ENCODE peak calls at places on chromosomes 3 and 15, in six cellular contexts. D is B cell, Y is GM12865, B is pancreas, A is cardiac fibroblast, J is heart right ventricle. Q is an unnamed sample.

GRCh38 chr15:60557157-60557556 is 78.2 kb upstream of the ICE2 start:
- DNase-seq in J (no peak), A (no peak), Y (peak), B (no peak), D (no peak), Q (peak)

GRCh38 chr15:64653757-64654156 is 121.6 kb downstream of the RBPMS2 start:
- DNase-seq in A (peak), J (no peak), Y (no peak), D (no peak), B (no peak), Q (no peak)

GRCh38 chr15:60385620-60386552 is 11.9 kb downstream of the ANXA2 start:
- DNase-seq in D (no peak), B (no peak), J (no peak), Y (no peak), A (peak), Q (no peak)

GRCh38 chr3:129166579-129167332 is 5.9 kb upstream of the ISY1 start:
- DNase-seq in A (no peak), J (no peak), Y (no peak), D (no peak), B (no peak), Q (no peak)

GRCh38 chr15:99409097-99409473 is 156.7 kb upstream of the MEF2A start:
- DNase-seq in J (peak), D (peak), B (no peak), Y (peak), A (peak), Q (peak)

GRCh38 chr3:61448378-61448777 is 113.0 kb upstream of the PTPRG start:
- DNase-seq in D (no peak), B (no peak), Y (no peak), J (peak), A (peak), Q (no peak)

GRCh38 chr15:51227967-51228783 is 110.2 kb downstream of the CYP19A1 start:
- DNase-seq in J (peak), A (peak), B (no peak), Y (peak), D (no peak), Q (peak)

GRCh38 chr3:66472313-66473134 is 28.3 kb downstream of the LRIG1 start:
- DNase-seq in A (peak), J (no peak), Y (peak), D (peak), B (no peak), Q (peak)

GRCh38 chr3:181722156-181722555 is 10.4 kb downstream of the SOX2 start:
- DNase-seq in B (no peak), A (no peak), Y (no peak), J (no peak), D (no peak), Q (no peak)

GRCh38 chr15:39127151-39127815 is 453.6 kb upstream of the THBS1 start:
- DNase-seq in D (no peak), J (no peak), A (peak), B (no peak), Y (no peak), Q (no peak)

GRCh38 chr15:88902491-88902835 is 7.1 kb upstream of the HAPLN3 start:
- DNase-seq in D (peak), J (no peak), B (no peak), Y (no peak), A (no peak), Q (no peak)

GRCh38 chr3:190626951-190627620 is 113.2 kb downstream of the IL1RAP start:
- DNase-seq in D (no peak), Y (no peak), A (no peak), B (no peak), J (no peak), Q (no peak)

GRCh38 chr15:32994810-32995424 is 199.6 kb downstream of the FMN1 start:
- DNase-seq in A (peak), J (no peak), D (peak), Y (peak), B (no peak), Q (no peak)

GRCh38 chr3:196514350-196514716 is 813 bp downstream of the SMCO1 start:
- DNase-seq in Y (no peak), D (no peak), J (no peak), A (no peak), B (no peak), Q (no peak)

GRCh38 chr3:15892828-15893227 is 95.0 kb upstream of the ANKRD28 start:
- DNase-seq in A (peak), J (no peak), Y (no peak), B (no peak), D (no peak), Q (no peak)

GRCh38 chr15:52143862-52144261 is 31.3 kb upstream of the BCL2L10 start:
- DNase-seq in D (no peak), Y (no peak), J (no peak), B (no peak), A (peak), Q (no peak)

GRCh38 chr3:134864644-134865043 is 69.6 kb downstream of the EPHB1 start:
- DNase-seq in J (peak), B (no peak), A (no peak), D (no peak), Y (no peak), Q (no peak)

GRCh38 chr3:89059201-89059600 is 48.2 kb upstream of the EPHA3 start:
- DNase-seq in J (no peak), B (no peak), A (peak), D (no peak), Y (no peak), Q (no peak)

GRCh38 chr3:21643752-21644151 is 107.3 kb downstream of the ZNF385D start:
- DNase-seq in B (no peak), D (no peak), A (no peak), Y (no peak), J (no peak), Q (no peak)

GRCh38 chr15:25406846-25407245 is 32.0 kb downstream of the UBE3A start:
- DNase-seq in J (no peak), Y (no peak), B (no peak), D (no peak), A (no peak), Q (no peak)

GRCh38 chr3:126550488-126551051 is 8.2 kb downstream of the C3orf22 start:
- DNase-seq in Y (no peak), B (no peak), D (no peak), A (no peak), J (no peak), Q (no peak)

GRCh38 chr15:83046558-83047127 is 20.4 kb downstream of the BTBD1 start:
- DNase-seq in Y (no peak), B (no peak), J (no peak), D (no peak), A (peak), Q (no peak)

GRCh38 chr3:158159714-158160113 is 49.8 kb downstream of the RSRC1 start:
- DNase-seq in D (no peak), A (no peak), B (no peak), J (no peak), Y (no peak), Q (no peak)

GRCh38 chr15:83698294-83698693 is 44.4 kb downstream of the ADAMTSL3 start:
- DNase-seq in B (peak), Y (no peak), D (no peak), A (peak), J (peak), Q (no peak)

GRCh38 chr15:38425269-38425668 is 28.7 kb upstream of the FAM98B start:
- DNase-seq in J (no peak), B (no peak), A (no peak), Y (no peak), D (no peak), Q (no peak)

DNA sequence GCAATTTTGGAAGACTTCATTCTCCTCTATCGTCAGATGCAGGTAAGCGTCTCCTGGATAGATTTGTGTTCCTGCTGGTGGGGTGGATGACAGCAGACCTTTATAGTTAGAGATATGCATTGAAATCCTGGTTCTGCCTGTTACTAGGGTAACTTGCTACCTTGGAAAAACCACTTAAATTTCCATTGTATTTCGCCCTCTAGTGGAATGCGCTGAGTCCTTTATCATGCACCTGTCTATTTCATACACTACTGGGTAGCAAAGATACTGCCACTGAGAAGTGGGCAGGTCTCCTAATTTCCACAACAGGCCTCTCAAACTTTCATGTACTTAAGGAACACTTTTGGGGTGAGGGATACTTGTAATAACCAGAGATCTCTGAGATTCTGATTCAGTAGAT is 209.5 kb upstream of the SUCLG2 start:
- DNase-seq in B (no peak), A (peak), Y (peak), J (no peak), D (no peak), Q (no peak)
- TF ChIP-seq CTCF in B (no peak), A (peak), Y (no peak), J (no peak), D (no peak), Q (peak)

GRCh38 chr3:55817177-55817576 is 330.1 kb upstream of the WNT5A start:
- DNase-seq in D (no peak), Y (no peak), A (no peak), B (no peak), J (no peak), Q (no peak)
- TF ChIP-seq CTCF in D (no peak), Y (no peak), A (no peak), B (no peak), J (no peak), Q (no peak)

DNA sequence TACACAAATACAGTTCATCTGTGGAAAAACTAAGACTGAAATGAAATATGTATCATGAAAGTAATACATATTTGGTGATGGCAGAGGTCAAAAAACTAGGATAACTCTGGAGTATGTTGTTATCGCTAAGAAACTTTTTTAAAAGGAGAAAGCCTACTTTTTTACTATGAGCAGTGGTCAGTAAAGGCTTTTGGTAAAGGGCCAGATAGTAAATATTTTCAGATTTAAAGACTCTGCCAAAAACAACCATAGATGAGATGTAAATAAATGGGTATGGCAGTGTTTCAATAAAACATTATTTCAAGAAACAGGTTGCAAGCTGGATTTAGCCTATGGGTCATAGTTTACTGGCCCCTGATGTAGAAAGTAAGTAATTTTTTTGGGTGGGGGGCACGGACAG is 93.8 kb upstream of the TGFBR2 start:
- DNase-seq in D (no peak), Y (no peak), J (no peak), A (peak), B (no peak), Q (no peak)
- TF ChIP-seq CTCF in D (no peak), Y (no peak), J (no peak), A (no peak), B (no peak), Q (no peak)

DNA sequence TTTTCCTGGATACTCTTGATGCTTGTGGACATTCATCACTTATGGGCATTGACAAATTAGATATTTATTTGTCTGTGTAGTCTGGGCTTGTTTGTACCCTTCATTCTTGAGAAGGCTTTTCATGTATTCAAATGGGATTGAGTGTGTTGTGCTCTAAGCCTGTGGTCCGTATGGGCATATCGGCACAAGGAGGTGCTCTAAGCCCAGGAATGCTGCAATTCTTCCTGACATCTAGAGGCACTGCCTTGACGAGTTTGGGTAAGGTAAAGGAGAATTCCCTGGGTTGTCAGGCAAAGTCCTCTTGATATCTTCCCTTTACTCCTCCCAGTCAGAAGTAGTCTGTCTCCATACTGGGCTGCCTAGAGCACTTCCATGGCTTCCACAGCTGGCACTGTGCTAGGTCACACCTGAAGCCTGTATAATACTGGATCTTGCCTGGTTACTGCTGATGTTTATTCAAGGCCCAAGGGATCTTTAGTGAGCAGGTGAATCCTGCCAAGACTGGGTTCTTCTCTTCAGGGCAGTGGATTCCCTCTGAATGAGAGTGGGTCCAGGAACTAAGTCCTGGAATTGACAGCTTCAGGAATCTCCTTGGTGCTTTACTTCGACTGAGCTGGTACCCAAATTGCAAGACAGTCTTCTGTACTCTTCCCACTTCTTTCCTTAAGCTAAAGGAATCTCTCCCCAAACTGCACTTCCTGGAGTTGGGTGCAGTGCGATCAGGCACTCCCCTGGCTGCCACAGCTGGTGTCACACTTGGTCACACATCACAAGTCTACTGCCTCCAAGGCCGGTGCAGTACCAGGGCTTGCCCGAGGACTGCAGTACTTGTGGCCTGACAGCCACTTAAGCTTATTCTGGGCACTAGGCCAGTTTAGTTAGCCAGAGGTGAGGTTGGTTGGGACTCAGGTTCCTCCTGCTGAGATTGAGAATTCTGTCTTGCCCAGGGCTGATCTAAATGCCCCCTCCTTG is 46.0 kb downstream of the GALK2 start:
- DNase-seq in D (peak), J (peak), B (peak), Y (peak), A (no peak), Q (peak)
- TF ChIP-seq CTCF in D (no peak), J (peak), B (no peak), Y (peak), A (no peak), Q (peak)

GRCh38 chr3:7407107-7407506 is 546.2 kb downstream of the GRM7 start:
- DNase-seq in Y (no peak), B (no peak), J (no peak), A (no peak), D (no peak), Q (no peak)
- TF ChIP-seq CTCF in Y (no peak), B (no peak), J (no peak), A (no peak), D (no peak), Q (no peak)

DNA sequence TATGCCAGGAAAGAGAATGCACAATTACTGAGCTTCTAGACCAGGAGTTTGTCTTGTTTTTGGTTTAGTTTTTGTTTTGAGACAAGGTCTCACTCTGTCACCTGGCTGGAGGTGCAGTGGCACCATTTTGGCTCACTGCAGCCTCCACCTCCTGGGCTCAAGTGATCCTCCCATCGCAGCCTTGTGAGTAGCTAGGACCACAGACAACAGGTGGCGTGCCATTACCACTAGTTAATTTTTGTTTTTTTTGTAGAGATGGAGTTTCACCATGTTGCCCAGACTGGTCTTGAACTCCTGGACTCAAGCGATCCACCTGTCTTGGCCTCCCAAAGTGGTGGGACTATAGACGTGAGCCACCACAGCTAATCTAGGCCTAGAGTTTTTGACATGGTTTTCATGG is 104.4 kb upstream of the CCDC54 start:
- DNase-seq in D (no peak), Y (no peak), J (no peak), A (no peak), B (no peak), Q (no peak)
- TF ChIP-seq CTCF in D (no peak), Y (no peak), J (no peak), A (no peak), B (no peak), Q (no peak)

GRCh38 chr3:150247456-150247855 is 160.6 kb upstream of the TSC22D2 start:
- DNase-seq in B (no peak), J (no peak), D (no peak), A (no peak), Y (no peak), Q (no peak)

GRCh38 chr3:150251187-150251592 is 156.9 kb upstream of the TSC22D2 start:
- DNase-seq in D (no peak), A (no peak), J (no peak), Y (no peak), B (no peak), Q (no peak)

GRCh38 chr3:150249776-150250175 is 158.3 kb upstream of the TSC22D2 start:
- DNase-seq in A (no peak), Y (no peak), D (no peak), B (no peak), J (no peak), Q (no peak)

GRCh38 chr3:150248116-150248864 is 159.8 kb upstream of the TSC22D2 start:
- DNase-seq in B (no peak), D (no peak), Y (peak), A (peak), J (no peak), Q (no peak)

DNA sequence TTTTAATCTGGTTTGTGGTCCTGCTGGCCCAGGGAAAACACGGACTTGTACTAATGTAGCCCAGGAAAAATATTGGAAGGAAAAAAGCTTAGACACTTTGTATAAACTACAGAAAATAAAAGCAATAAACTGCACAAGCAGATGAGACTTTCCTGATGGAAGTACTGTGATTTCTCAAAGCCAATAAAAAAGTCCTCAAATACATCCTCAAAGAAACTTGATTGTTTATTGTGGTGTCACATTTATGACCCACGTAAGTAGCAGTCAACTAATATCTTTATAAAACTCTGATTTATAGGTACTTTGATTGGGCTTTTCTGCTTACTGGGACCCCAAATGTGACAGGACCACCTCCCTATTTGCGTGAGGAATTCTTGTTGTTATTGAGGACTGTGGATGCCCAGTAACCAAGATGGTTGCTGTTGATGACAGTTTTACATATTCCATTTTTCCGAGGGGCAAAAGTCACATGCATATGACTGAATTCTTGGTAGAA is 159.2 kb upstream of the TSC22D2 start:
- DNase-seq in B (no peak), A (no peak), D (no peak), J (no peak), Y (no peak), Q (no peak)
- TF ChIP-seq CTCF in B (no peak), A (no peak), D (no peak), J (no peak), Y (no peak), Q (no peak)

GRCh38 chr3:12138044-12138443 is 20.7 kb downstream of the TIMP4 start:
- DNase-seq in A (peak), Y (peak), J (no peak), B (no peak), D (no peak), Q (no peak)
- TF ChIP-seq CTCF in A (peak), Y (peak), J (peak), B (no peak), D (peak), Q (peak)

DNA sequence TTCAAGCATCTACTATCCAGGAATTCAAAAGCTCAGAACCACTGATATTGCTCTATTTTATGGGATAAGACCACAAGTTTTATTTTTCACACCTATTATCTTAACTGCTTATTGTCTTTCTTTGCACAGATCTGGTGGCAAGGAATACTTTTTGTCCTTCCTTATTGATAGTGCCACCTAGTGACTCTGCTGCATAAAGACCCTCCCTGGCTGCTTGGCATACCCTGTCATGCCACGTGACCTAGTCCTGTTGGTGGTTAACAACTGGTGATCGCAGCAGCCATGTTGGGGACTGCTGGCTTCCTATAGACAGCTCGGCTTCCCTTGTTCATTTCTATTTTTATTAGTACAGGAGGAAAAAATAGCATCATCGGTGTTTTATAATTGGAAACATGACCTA is 236.3 kb downstream of the MEX3B start:
- DNase-seq in D (no peak), Y (peak), B (peak), J (peak), A (no peak), Q (no peak)
- TF ChIP-seq CTCF in D (no peak), Y (no peak), B (no peak), J (no peak), A (no peak), Q (peak)

GRCh38 chr15:66085128-66085527 is 168.4 kb downstream of the MEGF11 start:
- DNase-seq in B (no peak), A (no peak), D (no peak), Y (peak), J (no peak), Q (no peak)
- TF ChIP-seq CTCF in B (no peak), A (no peak), D (peak), Y (peak), J (no peak), Q (peak)